ENCODE peak calls at places on chromosome 9, in ten cellular contexts. One of them, this sample, is unnamed.

GRCh38 chr9:135130266-135130976 is 43.0 kb downstream of the OLFM1 start:
- DNase-seq in IMR-90: no peak
- DNase-seq in MM.1S: peak
- DNase-seq in ovary: no peak
- DNase-seq in pancreas: no peak
- DNase-seq in uterus: peak
- DNase-seq in endodermal cell: no peak
- DNase-seq in fibroblast of lung: no peak
- DNase-seq in cardiac muscle cell: no peak
- DNase-seq in GM23338: no peak
- DNase-seq in this sample: no peak

GRCh38 chr9:14344846-14345585 is 31.1 kb upstream of the NFIB start:
- DNase-seq in IMR-90: no peak
- DNase-seq in MM.1S: no peak
- DNase-seq in ovary: no peak
- DNase-seq in pancreas: no peak
- DNase-seq in uterus: no peak
- DNase-seq in endodermal cell: peak
- DNase-seq in fibroblast of lung: no peak
- DNase-seq in cardiac muscle cell: no peak
- DNase-seq in GM23338: peak
- DNase-seq in this sample: peak

GRCh38 chr9:115672477-115673316 is 480.9 kb upstream of the PAPPA start:
- DNase-seq in IMR-90: peak
- DNase-seq in MM.1S: no peak
- DNase-seq in ovary: no peak
- DNase-seq in pancreas: no peak
- DNase-seq in uterus: peak
- DNase-seq in endodermal cell: peak
- DNase-seq in fibroblast of lung: peak
- DNase-seq in cardiac muscle cell: peak
- DNase-seq in GM23338: peak
- DNase-seq in this sample: no peak

GRCh38 chr9:9100070-9100469 is 1300.5 kb upstream of the DMAC1 start:
- DNase-seq in IMR-90: no peak
- DNase-seq in MM.1S: no peak
- DNase-seq in ovary: no peak
- DNase-seq in pancreas: no peak
- DNase-seq in uterus: no peak
- DNase-seq in endodermal cell: no peak
- DNase-seq in fibroblast of lung: no peak
- DNase-seq in cardiac muscle cell: no peak
- DNase-seq in GM23338: no peak
- DNase-seq in this sample: no peak

GRCh38 chr9:105290401-105290800 is 46.0 kb downstream of the SLC44A1 start:
- DNase-seq in IMR-90: peak
- DNase-seq in MM.1S: no peak
- DNase-seq in ovary: no peak
- DNase-seq in pancreas: no peak
- DNase-seq in uterus: no peak
- DNase-seq in endodermal cell: no peak
- DNase-seq in fibroblast of lung: peak
- DNase-seq in cardiac muscle cell: peak
- DNase-seq in GM23338: no peak
- DNase-seq in this sample: no peak

GRCh38 chr9:104025945-104026344 is 68.2 kb upstream of the SMC2 start:
- DNase-seq in IMR-90: peak
- DNase-seq in MM.1S: no peak
- DNase-seq in ovary: no peak
- DNase-seq in pancreas: no peak
- DNase-seq in uterus: no peak
- DNase-seq in endodermal cell: no peak
- DNase-seq in fibroblast of lung: peak
- DNase-seq in cardiac muscle cell: peak
- DNase-seq in GM23338: no peak
- DNase-seq in this sample: no peak

GRCh38 chr9:89078860-89079259 is 87.6 kb downstream of the S1PR3 start:
- DNase-seq in IMR-90: peak
- DNase-seq in MM.1S: no peak
- DNase-seq in ovary: no peak
- DNase-seq in pancreas: no peak
- DNase-seq in uterus: no peak
- DNase-seq in endodermal cell: no peak
- DNase-seq in fibroblast of lung: peak
- DNase-seq in cardiac muscle cell: peak
- DNase-seq in GM23338: no peak
- DNase-seq in this sample: no peak

GRCh38 chr9:124388275-124389048 is 26.8 kb downstream of the PSMB7 start:
- DNase-seq in IMR-90: no peak
- DNase-seq in MM.1S: no peak
- DNase-seq in ovary: no peak
- DNase-seq in pancreas: no peak
- DNase-seq in uterus: no peak
- DNase-seq in endodermal cell: no peak
- DNase-seq in fibroblast of lung: no peak
- DNase-seq in cardiac muscle cell: no peak
- DNase-seq in GM23338: no peak
- DNase-seq in this sample: no peak

GRCh38 chr9:136225748-136226679 is 19.6 kb downstream of the QSOX2 start:
- DNase-seq in IMR-90: peak
- DNase-seq in MM.1S: peak
- DNase-seq in ovary: no peak
- DNase-seq in pancreas: peak
- DNase-seq in uterus: no peak
- DNase-seq in endodermal cell: peak
- DNase-seq in fibroblast of lung: peak
- DNase-seq in cardiac muscle cell: peak
- DNase-seq in GM23338: peak
- DNase-seq in this sample: peak

GRCh38 chr9:137762414-137763061 is 115.0 kb upstream of the CACNA1B start:
- DNase-seq in IMR-90: peak
- DNase-seq in MM.1S: no peak
- DNase-seq in ovary: no peak
- DNase-seq in pancreas: no peak
- DNase-seq in uterus: no peak
- DNase-seq in endodermal cell: no peak
- DNase-seq in fibroblast of lung: peak
- DNase-seq in cardiac muscle cell: no peak
- DNase-seq in GM23338: no peak
- DNase-seq in this sample: peak

GRCh38 chr9:137761793-137762192 is 115.8 kb upstream of the CACNA1B start:
- DNase-seq in IMR-90: no peak
- DNase-seq in MM.1S: no peak
- DNase-seq in ovary: no peak
- DNase-seq in pancreas: no peak
- DNase-seq in uterus: no peak
- DNase-seq in endodermal cell: no peak
- DNase-seq in fibroblast of lung: no peak
- DNase-seq in cardiac muscle cell: no peak
- DNase-seq in GM23338: no peak
- DNase-seq in this sample: no peak

GRCh38 chr9:137763271-137763955 is 114.2 kb upstream of the CACNA1B start:
- DNase-seq in IMR-90: no peak
- DNase-seq in MM.1S: no peak
- DNase-seq in ovary: no peak
- DNase-seq in pancreas: peak
- DNase-seq in uterus: no peak
- DNase-seq in endodermal cell: no peak
- DNase-seq in fibroblast of lung: no peak
- DNase-seq in cardiac muscle cell: no peak
- DNase-seq in GM23338: no peak
- DNase-seq in this sample: no peak

GRCh38 chr9:137764171-137764671 is 113.4 kb upstream of the CACNA1B start:
- DNase-seq in IMR-90: no peak
- DNase-seq in MM.1S: no peak
- DNase-seq in ovary: no peak
- DNase-seq in pancreas: no peak
- DNase-seq in uterus: no peak
- DNase-seq in endodermal cell: no peak
- DNase-seq in fibroblast of lung: no peak
- DNase-seq in cardiac muscle cell: no peak
- DNase-seq in GM23338: no peak
- DNase-seq in this sample: no peak

DNA sequence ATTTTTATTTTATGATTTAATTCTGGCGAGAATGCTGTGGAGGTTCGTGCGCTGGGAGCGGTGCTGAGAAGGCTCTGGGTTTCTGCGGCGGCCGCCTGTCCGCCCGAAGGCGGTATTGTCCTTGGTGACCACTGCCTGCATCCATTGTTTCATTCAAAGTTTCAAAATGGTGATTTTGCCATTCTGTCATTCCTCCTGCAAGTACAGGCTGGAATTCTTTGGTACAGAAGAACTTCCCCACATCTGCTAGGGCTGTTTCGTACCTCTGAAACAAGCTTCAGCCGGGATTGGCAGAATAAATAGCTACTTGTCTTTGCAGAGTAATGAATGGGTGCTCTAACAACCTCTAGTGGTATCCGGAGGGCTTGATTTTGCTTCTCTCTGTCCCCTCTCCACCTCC is 112.6 kb upstream of the CACNA1B start:
- DNase-seq in IMR-90: no peak
- DNase-seq in MM.1S: no peak
- DNase-seq in ovary: no peak
- DNase-seq in pancreas: no peak
- DNase-seq in uterus: no peak
- DNase-seq in endodermal cell: no peak
- DNase-seq in fibroblast of lung: no peak
- DNase-seq in cardiac muscle cell: no peak
- DNase-seq in GM23338: no peak
- DNase-seq in this sample: no peak
- H3K27ac ChIP-seq in IMR-90: no peak
- H3K27ac ChIP-seq in MM.1S: no peak
- H3K27ac ChIP-seq in ovary: no peak
- H3K27ac ChIP-seq in pancreas: no peak
- H3K27ac ChIP-seq in uterus: no peak
- H3K27ac ChIP-seq in endodermal cell: peak
- H3K27ac ChIP-seq in fibroblast of lung: no peak
- H3K27ac ChIP-seq in cardiac muscle cell: no peak
- H3K27ac ChIP-seq in GM23338: no peak
- H3K27ac ChIP-seq in this sample: no peak

DNA sequence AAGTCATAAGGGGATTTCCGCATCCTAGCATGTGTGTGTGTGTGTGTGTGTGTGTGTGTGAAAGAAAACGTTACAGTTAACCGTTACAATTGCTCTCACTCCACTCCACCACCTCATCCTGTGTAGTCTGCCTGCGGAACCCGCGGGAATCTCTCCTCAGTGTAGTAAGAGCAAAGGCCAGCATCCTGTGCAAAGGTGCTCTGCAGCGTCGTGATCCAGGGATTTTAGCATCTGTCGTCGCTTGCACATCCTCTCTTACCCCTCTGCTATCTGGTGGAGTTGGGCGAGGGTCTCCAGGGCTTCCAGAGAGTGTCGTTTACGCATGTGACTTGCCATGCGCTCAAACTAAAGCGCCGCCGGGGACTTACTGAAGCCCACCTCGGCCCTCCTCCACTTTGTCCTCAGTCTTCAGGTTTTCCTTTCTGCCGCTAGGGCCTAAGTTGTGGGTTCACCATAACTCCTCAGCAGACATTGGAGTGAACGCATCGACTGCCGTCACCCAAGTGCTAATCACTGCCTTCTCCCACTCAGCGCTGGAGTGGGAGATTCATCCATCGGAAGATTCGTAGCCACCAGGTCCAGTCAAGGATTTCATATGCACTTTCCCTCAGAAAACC is 3.9 kb downstream of the CDKN2B start:
- DNase-seq in IMR-90: peak
- DNase-seq in MM.1S: no peak
- DNase-seq in ovary: no peak
- DNase-seq in pancreas: no peak
- DNase-seq in uterus: no peak
- DNase-seq in endodermal cell: peak
- DNase-seq in fibroblast of lung: no peak
- DNase-seq in cardiac muscle cell: peak
- DNase-seq in GM23338: peak
- DNase-seq in this sample: no peak
- TF ChIP-seq CTCF in IMR-90: no peak
- TF ChIP-seq CTCF in MM.1S: no peak
- TF ChIP-seq CTCF in ovary: no peak
- TF ChIP-seq CTCF in pancreas: no peak
- TF ChIP-seq CTCF in uterus: no peak
- TF ChIP-seq CTCF in endodermal cell: peak
- TF ChIP-seq CTCF in fibroblast of lung: peak
- TF ChIP-seq CTCF in cardiac muscle cell: no peak
- TF ChIP-seq CTCF in GM23338: peak
- TF ChIP-seq CTCF in this sample: no peak

DNA sequence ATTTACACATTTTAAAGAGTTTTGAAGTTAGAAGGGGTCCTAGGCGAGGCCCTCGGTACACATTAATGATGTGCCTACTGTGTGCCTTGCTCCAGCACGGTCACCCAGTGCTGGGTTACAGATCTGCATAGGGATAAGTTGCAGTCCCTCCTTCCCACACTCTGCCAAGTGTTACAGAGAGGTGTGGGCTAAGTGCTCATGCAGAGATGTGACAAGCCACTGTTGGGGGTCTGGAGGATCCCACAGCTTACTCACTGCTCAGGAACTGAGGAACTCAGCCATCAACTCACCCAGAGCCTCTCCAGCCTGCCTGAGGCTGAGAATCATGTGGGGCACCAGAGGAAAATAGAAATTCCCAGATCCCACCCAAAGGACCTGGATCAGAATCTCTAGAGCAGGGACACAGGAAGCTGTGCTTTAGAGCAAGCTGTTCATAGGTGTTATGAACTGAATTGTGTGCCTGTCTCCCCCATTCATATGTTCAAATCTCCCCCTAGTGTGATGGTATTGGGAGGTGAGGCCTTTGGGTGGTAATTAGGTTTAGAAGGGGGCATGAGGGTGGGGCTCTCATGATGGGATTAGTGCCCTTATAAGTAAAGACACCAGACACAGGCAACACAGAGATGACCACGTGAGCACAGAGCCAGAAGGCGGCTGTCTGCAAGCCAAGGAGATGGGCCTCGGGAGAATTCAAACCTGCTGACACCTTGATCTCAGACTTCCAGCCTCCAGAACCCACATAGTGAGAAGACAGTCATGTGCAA is 164.1 kb downstream of the HSD17B3 start:
- DNase-seq in IMR-90: peak
- DNase-seq in MM.1S: no peak
- DNase-seq in ovary: no peak
- DNase-seq in pancreas: no peak
- DNase-seq in uterus: no peak
- DNase-seq in endodermal cell: peak
- DNase-seq in fibroblast of lung: peak
- DNase-seq in cardiac muscle cell: peak
- DNase-seq in GM23338: no peak
- DNase-seq in this sample: no peak
- H3K27ac ChIP-seq in IMR-90: peak
- H3K27ac ChIP-seq in MM.1S: peak
- H3K27ac ChIP-seq in ovary: no peak
- H3K27ac ChIP-seq in pancreas: peak
- H3K27ac ChIP-seq in uterus: no peak
- H3K27ac ChIP-seq in endodermal cell: no peak
- H3K27ac ChIP-seq in fibroblast of lung: peak
- H3K27ac ChIP-seq in cardiac muscle cell: no peak
- H3K27ac ChIP-seq in GM23338: no peak
- H3K27ac ChIP-seq in this sample: no peak

GRCh38 chr9:78239506-78239905 is 3.6 kb downstream of the CEP78 start:
- DNase-seq in IMR-90: no peak
- DNase-seq in MM.1S: no peak
- DNase-seq in ovary: no peak
- DNase-seq in pancreas: no peak
- DNase-seq in uterus: no peak
- DNase-seq in endodermal cell: no peak
- DNase-seq in fibroblast of lung: no peak
- DNase-seq in cardiac muscle cell: no peak
- DNase-seq in GM23338: peak
- DNase-seq in this sample: no peak
- TF ChIP-seq CTCF in IMR-90: peak
- TF ChIP-seq CTCF in MM.1S: no peak
- TF ChIP-seq CTCF in ovary: no peak
- TF ChIP-seq CTCF in pancreas: peak
- TF ChIP-seq CTCF in uterus: peak
- TF ChIP-seq CTCF in endodermal cell: peak
- TF ChIP-seq CTCF in fibroblast of lung: peak
- TF ChIP-seq CTCF in cardiac muscle cell: peak
- TF ChIP-seq CTCF in GM23338: peak
- TF ChIP-seq CTCF in this sample: no peak